ENCODE peak calls at places on chromosomes 4 and X, in five cellular contexts. H is GM12878, S is SK-N-SH, N is H1, U is K562. L is an unnamed sample.

GRCh38 chr4:163701915-163702314 is 207.4 kb downstream of the TMA16 start:
- DNase-seq in U (no peak), H (peak), S (no peak), N (no peak), L (no peak)

GRCh38 chr4:166903408-166903807 is 330.9 kb downstream of the SPOCK3 start:
- DNase-seq in N (no peak), H (no peak), U (no peak), S (no peak), L (no peak)

GRCh38 chr4:188434686-188435085 is 295.4 kb downstream of the TRIML1 start:
- DNase-seq in U (no peak), H (no peak), S (no peak), N (no peak), L (no peak)

GRCh38 chr4:87932718-87933136 is 42.8 kb upstream of the SPP1 start:
- DNase-seq in H (no peak), S (no peak), N (no peak), U (no peak), L (no peak)

GRCh38 chrX:72045552-72046277 is 86.0 kb downstream of the RTL5 start:
- DNase-seq in H (no peak), S (peak), U (no peak), N (peak), L (no peak)

GRCh38 chr4:38462659-38463058 is 201.3 kb upstream of the KLF3 start:
- DNase-seq in N (no peak), H (no peak), U (no peak), S (no peak), L (no peak)

GRCh38 chrX:64184396-64184795 is 21.1 kb downstream of the AMER1 start:
- DNase-seq in H (no peak), U (no peak), N (no peak), S (no peak), L (no peak)

GRCh38 chrX:13153796-13154195 is 109.4 kb upstream of the FAM9C start:
- DNase-seq in N (no peak), U (no peak), S (no peak), H (no peak), L (no peak)

GRCh38 chr4:123819362-123820035 is 422.9 kb downstream of the SPRY1 start:
- DNase-seq in U (no peak), H (no peak), S (no peak), N (no peak), L (no peak)

GRCh38 chr4:123824524-123824923 is 427.9 kb downstream of the SPRY1 start:
- DNase-seq in H (no peak), U (no peak), N (no peak), S (no peak), L (peak)

GRCh38 chr4:123822353-123822752 is 425.8 kb downstream of the SPRY1 start:
- DNase-seq in S (no peak), U (no peak), H (no peak), N (no peak), L (no peak)

GRCh38 chr4:123823244-123823643 is 426.6 kb downstream of the SPRY1 start:
- DNase-seq in N (no peak), U (no peak), S (no peak), H (no peak), L (no peak)

GRCh38 chr4:123821861-123822260 is 425.3 kb downstream of the SPRY1 start:
- DNase-seq in H (no peak), U (no peak), N (no peak), S (no peak), L (peak)
- TF ChIP-seq JUND in H (no peak), U (no peak), N (no peak), S (no peak), L (no peak)

GRCh38 chrX:26631385-26631784 is 415.4 kb downstream of the MAGEB5 start:
- DNase-seq in N (no peak), U (no peak), H (no peak), S (no peak), L (no peak)
- H3K27ac ChIP-seq in N (no peak), U (no peak), H (no peak), S (no peak), L (no peak)

GRCh38 chrX:7108995-7109634 is 38.4 kb upstream of the STS start:
- DNase-seq in N (no peak), S (no peak), U (no peak), H (no peak), L (no peak)

GRCh38 chrX:7110821-7111276 is 36.7 kb upstream of the STS start:
- DNase-seq in U (no peak), N (no peak), H (peak), S (no peak), L (no peak)

GRCh38 chrX:7111518-7111917 is 36.0 kb upstream of the STS start:
- DNase-seq in N (no peak), S (no peak), U (no peak), H (no peak), L (no peak)

GRCh38 chrX:7112071-7112470 is 35.4 kb upstream of the STS start:
- DNase-seq in U (no peak), N (no peak), H (no peak), S (no peak), L (no peak)

DNA sequence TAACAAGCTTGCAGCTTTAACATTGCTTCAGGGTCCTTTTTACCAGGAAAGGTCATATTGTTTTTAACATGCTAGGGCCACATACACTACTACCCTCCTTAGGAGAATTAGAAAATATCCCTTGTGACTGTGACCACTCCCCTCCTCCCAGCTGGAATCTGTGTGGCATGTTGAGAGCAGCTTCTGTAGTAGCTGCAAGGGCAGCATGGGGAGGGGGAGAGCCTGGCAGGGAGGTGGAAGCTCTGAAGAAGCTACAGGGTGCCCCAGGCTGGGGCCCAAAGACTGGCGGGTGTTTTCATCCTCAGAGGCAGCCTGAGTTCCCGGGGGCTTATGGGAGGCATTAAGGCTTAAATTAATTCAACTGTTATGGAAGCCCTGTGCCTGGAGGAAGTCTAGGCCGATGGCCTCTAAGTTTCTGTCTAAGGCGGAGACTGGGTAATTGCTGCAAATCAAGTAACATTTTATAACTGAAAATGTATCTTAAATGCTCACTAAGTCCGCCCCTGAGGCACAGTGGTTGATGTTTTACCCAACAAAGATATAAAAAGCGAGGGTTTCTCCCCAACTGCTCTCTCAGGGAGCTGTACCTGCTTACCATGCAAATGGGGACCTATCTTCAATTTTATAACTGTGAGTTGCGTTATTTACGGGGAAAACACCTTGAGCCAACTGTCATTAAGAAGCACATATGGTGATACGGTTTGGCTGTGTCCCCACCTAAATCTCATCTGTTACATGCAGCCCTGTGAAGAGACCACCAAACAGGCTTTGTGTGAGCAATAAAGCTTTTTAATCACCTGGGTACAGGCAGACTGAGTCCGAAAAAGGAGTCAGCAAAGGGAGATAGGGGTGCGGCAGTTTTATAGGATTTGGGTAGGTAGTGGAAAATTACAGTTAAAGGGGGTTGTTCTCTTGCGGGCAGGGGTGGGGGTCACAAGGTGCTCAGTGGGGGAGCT is 37.4 kb upstream of the STS start:
- DNase-seq in H (peak), U (no peak), N (no peak), S (peak), L (no peak)
- TF ChIP-seq CHD2 in H (peak), U (no peak), N (no peak), S (no peak), L (no peak)

GRCh38 chr4:968621-969394 is 4.6 kb downstream of the DGKQ start:
- DNase-seq in S (no peak), N (no peak), H (no peak), U (no peak), L (no peak)

GRCh38 chr4:971670-972500 is 1.5 kb downstream of the DGKQ start:
- DNase-seq in N (no peak), S (no peak), H (no peak), U (no peak), L (no peak)

GRCh38 chr4:968221-968620 is 5.1 kb downstream of the DGKQ start:
- DNase-seq in S (no peak), N (no peak), U (no peak), H (no peak), L (no peak)

GRCh38 chr4:970854-971520 is 2.4 kb downstream of the DGKQ start:
- DNase-seq in U (no peak), S (no peak), H (no peak), N (no peak), L (no peak)

GRCh38 chr4:970046-970745 is 3.2 kb downstream of the DGKQ start:
- DNase-seq in N (no peak), H (no peak), U (no peak), S (no peak), L (no peak)
- TF ChIP-seq JUND in N (no peak), H (no peak), U (no peak), S (no peak), L (no peak)

L was measured in HepG2.